ENCODE peak calls at places on chromosomes 12 and 14, in five cellular contexts. F is colonic mucosa; W is T-helper 2 cell; R is fibroblast of lung; X is stimulated activated CD8-positive, alpha-beta memory T cell treated with anti-CD3 and anti-CD28 coated beads, Interleukin-15, amount 100 ng/mL, for 24 hours. C is an unnamed sample.

GRCh38 chr12:13222076-13222475 is 25.6 kb downstream of the EMP1 start:
- DNase-seq in F (peak), W (no peak), R (no peak), X (no peak), C (peak)

GRCh38 chr12:66555113-66555512 is 123.8 kb downstream of the GRIP1 start:
- DNase-seq in F (no peak), W (no peak), R (no peak), X (no peak), C (no peak)

GRCh38 chr14:85471156-85471555 is 58.8 kb upstream of the FLRT2 start:
- DNase-seq in F (no peak), W (no peak), R (peak), X (no peak), C (no peak)

GRCh38 chr12:31224768-31225448 is 101.0 kb downstream of the SINHCAF start:
- DNase-seq in F (no peak), W (no peak), R (no peak), X (no peak), C (no peak)

GRCh38 chr12:70638639-70639349 is 1.6 kb upstream of the PTPRB start:
- DNase-seq in F (no peak), W (no peak), R (no peak), X (no peak), C (no peak)

GRCh38 chr12:83121886-83122622 is 435.3 kb downstream of the TMTC2 start:
- DNase-seq in F (no peak), W (no peak), R (no peak), X (no peak), C (no peak)

GRCh38 chr12:56487448-56488040 is 417 bp downstream of the GLS2 start:
- DNase-seq in F (peak), W (no peak), R (no peak), X (no peak), C (peak)

GRCh38 chr14:72894623-72895378 is 900 bp upstream of the DPF3 start:
- DNase-seq in F (peak), W (no peak), R (no peak), X (no peak), C (no peak)

GRCh38 chr12:119780786-119781434 is 96.2 kb downstream of the CIT start:
- DNase-seq in F (peak), W (no peak), R (peak), X (no peak), C (no peak)

GRCh38 chr12:75345531-75345930 is 11.1 kb downstream of the GLIPR1L1 start:
- DNase-seq in F (no peak), W (no peak), R (no peak), X (no peak), C (no peak)

GRCh38 chr14:56903304-56904021 is 93.2 kb upstream of the OTX2 start:
- DNase-seq in F (no peak), W (no peak), R (no peak), X (no peak), C (no peak)

GRCh38 chr12:118404876-118405521 is 28.6 kb downstream of the SUDS3 start:
- DNase-seq in F (peak), W (peak), R (peak), X (peak), C (peak)

GRCh38 chr14:29320261-29320660 is 553.7 kb downstream of the FOXG1 start:
- DNase-seq in F (no peak), W (no peak), R (no peak), X (no peak), C (no peak)

GRCh38 chr14:66111891-66112290 is 374.3 kb upstream of the CCDC196 start:
- DNase-seq in F (no peak), W (no peak), R (no peak), X (no peak), C (no peak)